ENCODE peak calls at places on chromosomes 5 and 9, in seven cellular contexts. T, G, J, N, S, E and Y are unnamed samples.

GRCh38 chr5:122704247-122705036 is 70.4 kb upstream of the SNX2 start:
- DNase-seq in T (peak), G (no peak), J (peak), N (no peak), S (no peak), E (peak), Y (no peak)

GRCh38 chr5:103397996-103398581 is 139.5 kb downstream of the MACIR start:
- DNase-seq in T (no peak), G (no peak), J (no peak), N (no peak), S (no peak), E (peak), Y (no peak)

GRCh38 chr9:127183814-127184582 is 61.6 kb upstream of the ANGPTL2 start:
- DNase-seq in T (no peak), G (no peak), J (no peak), N (no peak), S (no peak), E (no peak), Y (no peak)

GRCh38 chr9:17631396-17631795 is 52.5 kb downstream of the SH3GL2 start:
- DNase-seq in T (no peak), G (no peak), J (no peak), N (no peak), S (no peak), E (peak), Y (no peak)

GRCh38 chr9:124084087-124084486 is 72.5 kb downstream of the LHX2 start:
- DNase-seq in T (peak), G (no peak), J (no peak), N (no peak), S (no peak), E (no peak), Y (no peak)

GRCh38 chr5:127582723-127583370 is 65.4 kb downstream of the PRRC1 start:
- DNase-seq in T (no peak), G (no peak), J (no peak), N (no peak), S (no peak), E (peak), Y (no peak)

GRCh38 chr5:91641730-91642350 is 258.7 kb upstream of the ARRDC3 start:
- DNase-seq in T (peak), G (no peak), J (peak), N (no peak), S (no peak), E (peak), Y (no peak)

GRCh38 chr5:168327019-168327421 is 35.6 kb downstream of the WWC1 start:
- DNase-seq in T (no peak), G (no peak), J (no peak), N (no peak), S (no peak), E (peak), Y (no peak)

GRCh38 chr5:120769291-120769872 is 305.3 kb downstream of the PRR16 start:
- DNase-seq in T (no peak), G (no peak), J (no peak), N (no peak), S (no peak), E (peak), Y (no peak)

GRCh38 chr5:158203256-158203655 is 344.3 kb upstream of the CLINT1 start:
- DNase-seq in T (no peak), G (no peak), J (no peak), N (no peak), S (no peak), E (no peak), Y (no peak)

GRCh38 chr5:23820764-23821471 is 313.5 kb downstream of the PRDM9 start:
- DNase-seq in T (no peak), G (no peak), J (peak), N (no peak), S (peak), E (no peak), Y (no peak)

GRCh38 chr5:2112128-2112808 is 229.5 kb upstream of the IRX4 start:
- DNase-seq in T (no peak), G (no peak), J (peak), N (no peak), S (peak), E (no peak), Y (no peak)

GRCh38 chr5:106172681-106173532 is 1497.8 kb downstream of the EFNA5 start:
- DNase-seq in T (no peak), G (no peak), J (no peak), N (no peak), S (no peak), E (peak), Y (no peak)

GRCh38 chr9:133060417-133060841 is 1.4 kb upstream of the CEL start:
- DNase-seq in T (no peak), G (no peak), J (no peak), N (no peak), S (peak), E (no peak), Y (no peak)

GRCh38 chr5:137995747-137996123 is 37.1 kb downstream of the FAM13B start:
- DNase-seq in T (no peak), G (no peak), J (no peak), N (no peak), S (no peak), E (no peak), Y (no peak)

GRCh38 chr9:136326061-136326776 is 1.1 kb upstream of the GPSM1 start:
- DNase-seq in T (no peak), G (no peak), J (no peak), N (no peak), S (no peak), E (peak), Y (no peak)

GRCh38 chr5:57368010-57368409 is 114.6 kb downstream of the ACTBL2 start:
- DNase-seq in T (no peak), G (no peak), J (no peak), N (no peak), S (no peak), E (peak), Y (no peak)
- H3K27ac ChIP-seq in T (no peak), G (no peak), J (no peak), N (no peak), S (no peak), E (no peak), Y (no peak)

DNA sequence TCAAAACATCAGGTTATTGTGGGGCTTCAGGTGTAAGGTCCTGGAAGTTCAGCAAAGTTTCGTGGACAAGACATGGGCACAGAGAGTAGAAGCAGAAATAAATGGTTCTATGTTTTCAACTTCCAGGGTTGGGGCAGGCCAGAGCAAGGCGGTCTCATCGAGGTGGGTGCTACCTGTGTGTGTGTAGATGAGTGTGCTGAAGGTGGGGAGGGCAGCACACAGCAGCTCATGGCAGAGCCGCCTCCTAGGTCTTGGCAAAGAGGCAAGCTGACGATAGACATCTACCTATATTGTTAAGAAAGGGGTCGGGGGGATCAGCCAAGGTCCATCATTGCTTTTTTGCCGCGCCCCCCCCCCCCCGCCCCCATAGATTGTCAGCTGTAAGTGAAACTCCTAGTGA is 3.8 kb downstream of the RAB24 start:
- DNase-seq in T (no peak), G (no peak), J (no peak), N (no peak), S (no peak), E (no peak), Y (no peak)
- H3K27ac ChIP-seq in T (no peak), G (no peak), J (no peak), N (peak), S (no peak), E (no peak), Y (no peak)

GRCh38 chr9:15915711-15916110 is 362.9 kb downstream of the CCDC171 start:
- DNase-seq in T (no peak), G (no peak), J (peak), N (no peak), S (no peak), E (no peak), Y (no peak)
- H3K27ac ChIP-seq in T (no peak), G (no peak), J (no peak), N (no peak), S (no peak), E (no peak), Y (no peak)

GRCh38 chr5:150618188-150618587 is 22.3 kb upstream of the SYNPO start:
- DNase-seq in T (no peak), G (peak), J (no peak), N (no peak), S (no peak), E (no peak), Y (no peak)
- H3K27ac ChIP-seq in T (no peak), G (peak), J (no peak), N (no peak), S (no peak), E (no peak), Y (no peak)

GRCh38 chr5:6486074-6486473 is 37.4 kb downstream of the UBE2QL1 start:
- DNase-seq in T (no peak), G (no peak), J (no peak), N (no peak), S (no peak), E (no peak), Y (no peak)
- H3K27ac ChIP-seq in T (no peak), G (no peak), J (no peak), N (no peak), S (no peak), E (no peak), Y (no peak)